ENCODE peak calls at places on chromosomes 1 and 21, in six cellular contexts. U, J, C, D, F and G are unnamed samples.
A peak's percentile ranks its signal among the peaks of the same experiment; 100 is the strongest.

GRCh38 chr1:113581323-113581722 is 178.0 kb downstream of the PHTF1 start:
- DNase-seq in U (no peak), F (no peak), C (no peak), D (no peak), J (no peak), G (no peak)

GRCh38 chr1:9417695-9418094 is 121.6 kb upstream of the SLC25A33 start:
- DNase-seq in U (no peak), D (peak; percentile 47), J (no peak), C (no peak), F (no peak), G (no peak)

GRCh38 chr1:10867914-10868598 is 71.6 kb upstream of the CASZ1 start:
- DNase-seq in D (no peak), U (peak; percentile 86), J (peak; percentile 55), C (no peak), F (no peak), G (peak; percentile 42)

GRCh38 chr21:38938343-38938742 is 132.6 kb downstream of the ETS2 start:
- DNase-seq in U (no peak), J (peak; percentile 66), F (no peak), D (no peak), C (no peak), G (no peak)

GRCh38 chr1:67484492-67484891 is 54.3 kb upstream of the SERBP1 start:
- DNase-seq in F (no peak), U (no peak), C (no peak), D (no peak), J (peak; percentile 57), G (no peak)

GRCh38 chr21:29187939-29188338 is 57.5 kb downstream of the MAP3K7CL start:
- DNase-seq in D (no peak), J (no peak), U (no peak), C (no peak), F (no peak), G (no peak)

GRCh38 chr1:36924282-36924791 is 110.0 kb downstream of the GRIK3 start:
- DNase-seq in J (peak; percentile 96), U (no peak), D (no peak), F (no peak), C (peak; percentile 24), G (peak; percentile 31)

GRCh38 chr21:38534591-38534990 is 36.3 kb upstream of the ERG start:
- DNase-seq in J (no peak), C (no peak), U (no peak), D (no peak), F (no peak), G (no peak)

GRCh38 chr1:18037651-18038050 is 69.9 kb upstream of the IGSF21 start:
- DNase-seq in F (no peak), U (no peak), J (no peak), D (peak; percentile 60), C (no peak), G (no peak)

GRCh38 chr1:172533511-172534116 is 664 bp downstream of the SUCO start:
- DNase-seq in J (peak; percentile 58), C (peak; percentile 44), F (no peak), D (peak; percentile 54), U (peak; percentile 34), G (peak; percentile 43)

GRCh38 chr1:40848530-40849189 is 13.5 kb downstream of the CITED4 start:
- DNase-seq in J (peak; percentile 79), U (peak; percentile 68), C (peak; percentile 77), D (no peak), F (no peak), G (peak; percentile 78)

GRCh38 chr1:2136836-2137235 is 57.7 kb downstream of the FAAP20 start:
- DNase-seq in F (no peak), C (no peak), J (no peak), U (no peak), D (no peak), G (no peak)

GRCh38 chr1:68464891-68465290 is 15.1 kb upstream of the RPE65 start:
- DNase-seq in J (peak; percentile 41), U (no peak), C (no peak), F (no peak), D (no peak), G (no peak)

GRCh38 chr1:58941471-58942289 is 157.8 kb upstream of the JUN start:
- DNase-seq in J (no peak), U (no peak), D (peak; percentile 71), F (no peak), C (no peak), G (no peak)

GRCh38 chr1:14521602-14522001 is 76.9 kb upstream of the KAZN start:
- DNase-seq in D (no peak), F (no peak), J (no peak), U (no peak), C (no peak), G (no peak)

GRCh38 chr21:42796327-42797062 is 82.8 kb downstream of the WDR4 start:
- DNase-seq in D (no peak), C (no peak), F (no peak), U (no peak), J (no peak), G (no peak)

GRCh38 chr1:195768936-195769335 is 839.3 kb downstream of the KCNT2 start:
- DNase-seq in C (no peak), D (no peak), U (no peak), F (no peak), J (no peak), G (no peak)

GRCh38 chr1:156212833-156213643 is at the start of gene PMF1:
- DNase-seq in J (peak; percentile 97), D (peak; percentile 97), U (peak; percentile 98), C (peak; percentile 98), F (peak; percentile 89), G (peak; percentile 100)

GRCh38 chr1:200965111-200965510 is 58.4 kb downstream of the KIF21B start:
- DNase-seq in D (no peak), F (no peak), U (no peak), J (no peak), C (no peak), G (no peak)

GRCh38 chr1:170668301-170668789 is 4.4 kb downstream of the PRRX1 start:
- DNase-seq in D (no peak), F (no peak), C (no peak), U (peak; percentile 73), J (peak; percentile 77), G (no peak)

GRCh38 chr1:53343831-53344668 is 16.2 kb upstream of the LRP8 start:
- DNase-seq in C (peak; percentile 9), D (no peak), U (no peak), J (no peak), F (no peak), G (no peak)

GRCh38 chr1:26772687-26773086 is 15.1 kb upstream of the PIGV start:
- DNase-seq in F (no peak), D (no peak), U (no peak), C (no peak), J (no peak), G (no peak)

GRCh38 chr1:32101233-32101681 is 6.6 kb upstream of the KPNA6 start:
- DNase-seq in J (no peak), U (no peak), C (no peak), F (no peak), D (no peak), G (no peak)

GRCh38 chr1:203200059-203200553 is 13.6 kb upstream of the CHI3L1 start:
- DNase-seq in U (no peak), F (no peak), J (no peak), C (no peak), D (no peak), G (no peak)

GRCh38 chr1:224339422-224340033 is 9.6 kb upstream of the NVL start:
- DNase-seq in F (no peak), C (no peak), D (no peak), J (no peak), U (no peak), G (no peak)

GRCh38 chr1:174448964-174449363 is 1.2 kb downstream of the GPR52 start:
- DNase-seq in U (no peak), C (no peak), F (no peak), J (no peak), D (no peak), G (no peak)

GRCh38 chr1:248618878-248619277 is 16.0 kb downstream of the OR2T11 start:
- DNase-seq in U (no peak), C (peak; percentile 78), D (peak; percentile 62), F (no peak), J (no peak), G (peak; percentile 55)

GRCh38 chr1:29508458-29509107 is 272.3 kb downstream of the PTPRU start:
- DNase-seq in F (no peak), J (no peak), C (no peak), D (peak; percentile 2), U (no peak), G (no peak)

GRCh38 chr21:44844256-44844655 is 26.4 kb upstream of the SUMO3 start:
- DNase-seq in D (peak; percentile 14), U (no peak), C (no peak), F (no peak), J (peak; percentile 32), G (no peak)

GRCh38 chr1:169094897-169095569 is 11.5 kb upstream of the ATP1B1 start:
- DNase-seq in J (no peak), F (no peak), C (peak; percentile 53), U (no peak), D (no peak), G (no peak)

GRCh38 chr1:224735159-224735558 is 119.0 kb downstream of the CNIH3 start:
- DNase-seq in J (no peak), U (no peak), D (no peak), F (no peak), C (no peak), G (no peak)

GRCh38 chr21:42466700-42467612 is 29.1 kb downstream of the RSPH1 start:
- DNase-seq in J (peak; percentile 55), U (no peak), F (no peak), D (no peak), C (peak; percentile 52), G (peak; percentile 44)